ENCODE peak calls at places on chromosomes 5 and 9, in four cellular contexts. J, V, W and D are unnamed samples.

GRCh38 chr5:171418982-171419662 is at the start of gene FGF18:
- DNase-seq in J (peak), V (no peak), W (no peak), D (peak)

GRCh38 chr9:87184956-87185642 is 237.8 kb upstream of the GAS1 start:
- DNase-seq in J (no peak), V (no peak), W (no peak), D (no peak)

GRCh38 chr5:179866241-179867078 is 7.8 kb upstream of the MRNIP start:
- DNase-seq in J (no peak), V (no peak), W (peak), D (peak)

GRCh38 chr9:136858844-136859757 is 7.0 kb downstream of the MAMDC4 start:
- DNase-seq in J (no peak), V (no peak), W (no peak), D (no peak)

GRCh38 chr9:93064392-93065124 is 6.1 kb downstream of the SUSD3 start:
- DNase-seq in J (peak), V (peak), W (peak), D (peak)

GRCh38 chr5:67319935-67320725 is 123.5 kb upstream of the CD180 start:
- DNase-seq in J (no peak), V (no peak), W (no peak), D (no peak)

GRCh38 chr5:32278403-32278802 is 34.3 kb downstream of the MTMR12 start:
- DNase-seq in J (peak), V (no peak), W (no peak), D (no peak)

GRCh38 chr5:169009171-169009570 is 291.8 kb downstream of the SLIT3 start:
- DNase-seq in J (no peak), V (no peak), W (no peak), D (no peak)

GRCh38 chr5:38670878-38671277 is 114.4 kb upstream of the LIFR start:
- DNase-seq in J (no peak), V (no peak), W (no peak), D (no peak)

GRCh38 chr9:86355814-86356213 is 1.6 kb upstream of the TUT7 start:
- DNase-seq in J (peak), V (no peak), W (no peak), D (no peak)

GRCh38 chr9:94199776-94200175 is 59.3 kb upstream of the ZNF169 start:
- DNase-seq in J (no peak), V (no peak), W (no peak), D (no peak)

GRCh38 chr5:132427285-132428146 is 58.0 kb downstream of the SLC22A5 start:
- DNase-seq in J (no peak), V (no peak), W (no peak), D (no peak)

GRCh38 chr5:80346055-80346454 is 26.3 kb downstream of the SPZ1 start:
- DNase-seq in J (peak), V (no peak), W (no peak), D (peak)

GRCh38 chr5:41410737-41411136 is 99.7 kb downstream of the PLCXD3 start:
- DNase-seq in J (no peak), V (no peak), W (no peak), D (no peak)

GRCh38 chr5:43555895-43556606 is 826 bp downstream of the PAIP1 start:
- DNase-seq in J (peak), V (peak), W (no peak), D (peak)

GRCh38 chr9:86801246-86801645 is 146.1 kb downstream of the GAS1 start:
- DNase-seq in J (no peak), V (no peak), W (no peak), D (no peak)

GRCh38 chr5:958701-959571 is 49.7 kb upstream of the NKD2 start:
- DNase-seq in J (peak), V (no peak), W (no peak), D (no peak)

GRCh38 chr9:37639109-37639748 is 11.5 kb upstream of the FRMPD1 start:
- DNase-seq in J (no peak), V (no peak), W (no peak), D (no peak)

GRCh38 chr5:83031391-83031790 is 45.8 kb downstream of the TMEM167A start:
- DNase-seq in J (no peak), V (no peak), W (no peak), D (no peak)

GRCh38 chr5:30572279-30572678 is 621.2 kb upstream of the CDH6 start:
- DNase-seq in J (no peak), V (no peak), W (no peak), D (no peak)

GRCh38 chr5:57889558-57889957 is 406.9 kb upstream of the ACTBL2 start:
- DNase-seq in J (peak), V (no peak), W (no peak), D (no peak)

GRCh38 chr9:123312306-123312877 is 43.6 kb upstream of the CRB2 start:
- DNase-seq in J (peak), V (no peak), W (no peak), D (no peak)

GRCh38 chr5:18789216-18789615 is 1155.0 kb downstream of the TAF11L14 start:
- DNase-seq in J (no peak), V (no peak), W (no peak), D (no peak)

GRCh38 chr9:113156880-113157279 is 6.1 kb downstream of the SLC31A2 start:
- DNase-seq in J (no peak), V (no peak), W (no peak), D (no peak)

GRCh38 chr9:118829334-118829733 is 539.9 kb downstream of the BRINP1 start:
- DNase-seq in J (no peak), V (no peak), W (no peak), D (no peak)

GRCh38 chr5:54774281-54775171 is 210.9 kb downstream of the ESM1 start:
- DNase-seq in J (peak), V (no peak), W (no peak), D (no peak)

GRCh38 chr5:74596930-74597329 is 43.6 kb downstream of the ENC1 start:
- DNase-seq in J (no peak), V (no peak), W (no peak), D (no peak)

GRCh38 chr9:131747352-131747751 is 7.5 kb upstream of the RAPGEF1 start:
- DNase-seq in J (peak), V (no peak), W (no peak), D (no peak)

GRCh38 chr5:55101556-55102276 is 730 bp upstream of the GZMA start:
- DNase-seq in J (no peak), V (no peak), W (no peak), D (no peak)

GRCh38 chr5:155727512-155728145 is 599.3 kb upstream of the SGCD start:
- DNase-seq in J (no peak), V (no peak), W (no peak), D (no peak)

GRCh38 chr9:35910613-35911488 is 1.6 kb downstream of the SPAAR start:
- DNase-seq in J (peak), V (peak), W (no peak), D (no peak)
- TF ChIP-seq SPI1 in J (no peak), V (no peak), W (no peak), D (no peak)

DNA sequence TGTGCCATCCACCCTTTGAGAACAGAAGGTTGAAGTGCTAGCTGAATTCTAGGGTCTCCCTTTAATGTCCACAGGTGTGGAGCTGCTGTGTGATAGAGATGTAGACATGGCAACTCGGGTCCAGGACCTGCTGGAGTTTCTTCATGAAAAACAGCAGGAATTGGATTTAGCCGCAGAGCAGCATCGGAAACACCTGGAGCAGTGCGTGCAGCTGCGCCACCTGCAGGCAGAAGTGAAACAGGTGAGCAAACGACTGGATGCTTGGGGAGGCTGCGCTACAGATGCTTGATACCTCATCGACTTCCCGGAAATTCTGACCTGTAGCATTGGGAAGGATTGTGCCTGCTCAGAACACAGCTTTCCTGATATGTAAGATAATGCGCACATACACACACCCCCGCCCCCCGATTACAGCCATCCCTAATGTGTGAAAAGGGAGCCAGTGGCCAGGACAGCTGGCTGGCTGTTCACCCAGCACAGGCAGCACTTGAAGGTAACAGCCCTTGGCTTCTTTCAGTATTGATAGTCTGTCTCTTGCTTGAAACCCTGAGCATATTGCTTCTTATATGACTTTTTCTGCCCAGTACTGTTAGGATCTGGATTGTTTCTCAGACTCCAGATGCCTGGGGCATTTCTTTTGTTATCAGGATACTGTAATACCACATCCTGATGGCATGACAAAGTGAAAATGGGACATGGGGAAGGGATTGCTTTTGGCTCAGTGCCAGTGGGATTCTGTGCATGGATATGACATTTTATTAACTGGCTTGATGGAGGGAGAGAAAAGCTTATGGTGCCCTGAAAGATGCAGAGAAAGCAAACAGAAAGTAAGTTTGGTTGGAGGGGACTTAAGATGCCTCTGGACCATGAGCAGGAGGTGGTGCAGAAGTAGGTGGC is 216.8 kb upstream of the OTULINL start:
- DNase-seq in J (peak), V (no peak), W (no peak), D (no peak)
- TF ChIP-seq POLR2AphosphoS5 in J (no peak), V (no peak), W (no peak), D (no peak)

GRCh38 chr5:56591081-56591480 is 224.3 kb upstream of the MAP3K1 start:
- DNase-seq in J (no peak), V (no peak), W (no peak), D (no peak)
- TF ChIP-seq SPI1 in J (no peak), V (no peak), W (no peak), D (no peak)

DNA sequence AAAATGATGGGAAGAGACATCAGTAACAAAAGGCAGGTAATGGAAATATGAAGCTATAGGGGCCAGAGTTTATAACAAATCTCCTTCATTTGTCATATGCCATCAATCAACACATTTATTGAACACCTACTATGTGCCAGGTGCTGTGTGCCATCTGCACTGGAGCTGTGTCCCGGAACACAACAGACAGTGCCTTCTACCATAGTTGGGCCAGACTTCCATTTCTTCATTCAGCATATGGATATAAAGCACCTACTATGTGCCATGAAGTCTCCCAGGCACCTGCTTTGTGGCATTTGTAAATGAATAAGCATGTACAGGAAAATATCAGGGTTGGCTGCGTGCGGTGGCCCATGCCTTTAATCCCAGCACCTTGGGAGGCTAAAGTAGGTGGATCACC is 112.5 kb upstream of the ERCC6L2 start:
- DNase-seq in J (no peak), V (no peak), W (no peak), D (no peak)
- TF ChIP-seq POLR2AphosphoS5 in J (no peak), V (no peak), W (no peak), D (no peak)

DNA sequence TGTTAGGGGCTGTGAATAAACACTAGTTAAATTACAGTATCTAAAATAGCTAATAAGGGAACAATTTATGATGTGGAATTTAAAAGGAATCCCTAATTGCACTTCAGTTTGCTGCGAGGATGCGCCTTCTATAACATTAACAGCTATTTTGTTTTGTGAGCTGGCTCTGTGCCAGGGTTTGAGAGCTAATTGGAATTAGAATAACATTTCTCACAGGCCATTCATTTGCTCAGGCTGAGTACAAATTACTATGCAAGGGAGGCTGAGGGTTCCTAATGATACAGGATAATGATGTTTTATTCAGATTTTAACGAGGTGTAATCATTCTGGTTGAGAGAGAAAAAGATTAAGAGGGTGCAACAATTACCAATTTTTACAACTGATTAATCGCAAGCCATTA is 576.7 kb downstream of the TLE1 start:
- DNase-seq in J (no peak), V (no peak), W (no peak), D (no peak)
- TF ChIP-seq SPI1 in J (no peak), V (no peak), W (no peak), D (no peak)

GRCh38 chr5:141431286-141431685 is 979 bp downstream of the PCDHGA12 start:
- DNase-seq in J (no peak), V (no peak), W (no peak), D (no peak)

GRCh38 chr5:141434006-141434405 is 3.7 kb downstream of the PCDHGA12 start:
- DNase-seq in J (no peak), V (no peak), W (no peak), D (no peak)

GRCh38 chr5:141427783-141428426 is 2.4 kb upstream of the PCDHGA12 start:
- DNase-seq in J (no peak), V (no peak), W (no peak), D (no peak)

DNA sequence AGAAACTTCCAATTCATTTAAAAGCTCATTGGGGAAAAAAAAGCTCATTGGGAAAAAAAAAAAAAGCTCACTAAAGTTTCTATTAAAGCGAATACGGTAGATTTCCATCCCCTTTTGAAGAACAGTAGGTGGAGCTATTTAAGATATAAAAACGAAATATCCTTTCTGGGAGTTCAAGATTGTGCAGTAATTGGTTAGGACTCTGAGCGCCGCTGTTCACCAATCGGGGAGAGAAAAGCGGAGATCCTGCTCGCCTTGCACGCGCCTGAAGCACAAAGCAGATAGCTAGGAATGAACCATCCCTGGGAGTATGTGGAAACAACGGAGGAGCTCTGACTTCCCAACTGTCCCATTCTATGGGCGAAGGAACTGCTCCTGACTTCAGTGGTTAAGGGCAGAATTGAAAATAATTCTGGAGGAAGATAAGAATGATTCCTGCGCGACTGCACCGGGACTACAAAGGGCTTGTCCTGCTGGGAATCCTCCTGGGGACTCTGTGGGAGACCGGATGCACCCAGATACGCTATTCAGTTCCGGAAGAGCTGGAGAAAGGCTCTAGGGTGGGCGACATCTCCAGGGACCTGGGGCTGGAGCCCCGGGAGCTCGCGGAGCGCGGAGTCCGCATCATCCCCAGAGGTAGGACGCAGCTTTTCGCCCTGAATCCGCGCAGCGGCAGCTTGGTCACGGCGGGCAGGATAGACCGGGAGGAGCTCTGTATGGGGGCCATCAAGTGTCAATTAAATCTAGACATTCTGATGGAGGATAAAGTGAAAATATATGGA is at the start of gene PCDHGA12:
- DNase-seq in J (peak), V (no peak), W (peak), D (no peak)
- TF ChIP-seq POLR2AphosphoS5 in J (no peak), V (no peak), W (no peak), D (no peak)

GRCh38 chr5:151021771-151022170 is 1.4 kb downstream of the GPX3 start:
- DNase-seq in J (no peak), V (no peak), W (no peak), D (no peak)

GRCh38 chr5:151022511-151023018 is 2.2 kb downstream of the GPX3 start:
- DNase-seq in J (peak), V (no peak), W (no peak), D (no peak)

GRCh38 chr5:151018846-151019245 is 1.5 kb upstream of the GPX3 start:
- DNase-seq in J (no peak), V (no peak), W (no peak), D (no peak)

GRCh38 chr5:151019331-151019730 is 1.1 kb upstream of the GPX3 start:
- DNase-seq in J (no peak), V (no peak), W (no peak), D (no peak)

GRCh38 chr5:151020304-151021031 is at the start of gene GPX3:
- DNase-seq in J (no peak), V (no peak), W (no peak), D (peak)
- TF ChIP-seq SPI1 in J (no peak), V (peak), W (peak), D (peak)

DNA sequence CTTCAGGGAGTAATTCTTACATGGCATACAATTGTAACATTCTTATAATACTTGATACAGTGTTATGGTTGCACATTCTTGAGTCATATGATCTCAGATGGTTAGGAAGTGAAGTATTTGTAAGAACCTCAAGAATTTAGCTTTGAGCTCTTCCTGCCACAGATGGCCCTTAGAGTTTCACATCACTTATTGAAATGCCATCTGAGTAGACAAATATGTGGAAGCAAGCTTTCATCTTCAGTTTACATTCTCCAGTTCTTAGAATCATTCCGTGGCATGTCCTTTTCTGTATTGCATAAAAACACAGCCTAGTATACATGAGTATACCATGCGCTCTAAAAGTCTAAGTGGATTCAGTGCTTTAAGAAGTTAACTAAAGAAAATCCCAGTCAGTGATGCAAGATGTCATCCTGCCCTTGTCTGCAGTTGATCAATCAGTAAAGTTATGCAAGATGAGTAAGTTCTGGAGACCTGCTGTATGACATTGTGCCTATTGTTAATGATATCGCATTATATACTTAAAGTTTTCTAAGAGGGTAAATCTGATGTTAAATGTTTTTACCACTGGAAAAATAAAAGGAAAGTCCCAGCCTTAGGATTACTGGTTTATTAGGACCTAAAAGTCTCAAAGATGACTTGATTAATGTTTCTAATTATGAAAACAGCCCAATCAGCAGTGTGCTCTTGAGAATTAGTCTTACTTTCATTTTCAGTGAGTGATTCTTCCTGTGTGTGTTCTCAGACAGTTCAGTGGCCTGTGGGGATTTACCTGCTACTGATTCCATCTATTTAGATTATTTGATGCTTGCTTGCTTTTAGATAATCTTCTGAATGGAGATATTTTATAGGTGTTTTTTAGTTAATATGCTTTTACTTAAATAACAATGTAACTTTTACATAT is 29.4 kb downstream of the RHOBTB3 start:
- DNase-seq in J (no peak), V (peak), W (peak), D (no peak)
- TF ChIP-seq POLR2AphosphoS5 in J (peak), V (no peak), W (no peak), D (no peak)

DNA sequence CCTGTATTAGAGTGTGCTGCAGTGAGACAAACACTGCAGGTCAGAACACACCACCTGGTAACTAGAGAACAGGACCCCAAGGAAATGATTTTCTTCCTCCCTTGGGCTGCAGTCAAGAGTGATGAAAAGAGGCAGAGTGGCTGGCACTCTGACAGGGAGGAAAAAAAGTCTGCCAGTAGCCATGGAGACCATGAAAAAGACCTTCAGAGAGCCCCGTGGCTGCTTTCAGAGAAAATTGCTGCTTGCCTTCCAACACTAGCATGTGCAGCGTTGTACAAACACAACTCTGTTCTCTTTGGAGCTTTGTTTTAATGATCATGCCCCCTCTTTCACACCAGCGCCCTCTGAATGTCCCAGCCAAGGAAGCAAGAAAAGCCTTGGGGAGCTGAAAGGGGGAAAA is 68.8 kb downstream of the ANKRD55 start:
- DNase-seq in J (no peak), V (no peak), W (no peak), D (no peak)
- TF ChIP-seq SPI1 in J (no peak), V (no peak), W (no peak), D (no peak)